ENCODE peak calls at places on chromosomes 2 and 18, in six cellular contexts. H is NCI-H2081, G is heart left ventricle, A is body of pancreas, O is HFFc6, P is hepatocyte. N is an unnamed sample.

GRCh38 chr18:45026162-45026561 is 345.5 kb downstream of the SETBP1 start:
- DNase-seq in H (no peak), G (no peak), A (peak; percentile 31), O (no peak), P (no peak), N (no peak)

GRCh38 chr2:27370816-27371620 is 602 bp downstream of the SNX17 start:
- DNase-seq in H (peak; percentile 60), G (peak; percentile 46), A (no peak), O (peak; percentile 34), P (peak; percentile 58), N (peak; percentile 48)

GRCh38 chr2:157261199-157261782 is 3.8 kb downstream of the GALNT5 start:
- DNase-seq in H (no peak), G (no peak), A (no peak), O (peak; percentile 60), P (peak; percentile 84), N (peak; percentile 65)

GRCh38 chr2:167005096-167005495 is 116.8 kb downstream of the XIRP2 start:
- DNase-seq in H (no peak), G (no peak), A (no peak), O (no peak), P (no peak), N (peak; percentile 22)

GRCh38 chr2:156481295-156481694 is 45.1 kb downstream of the GPD2 start:
- DNase-seq in H (no peak), G (no peak), A (no peak), O (no peak), P (no peak), N (no peak)

GRCh38 chr2:205716126-205716525 is 33.8 kb downstream of the NRP2 start:
- DNase-seq in H (no peak), G (no peak), A (peak; percentile 49), O (no peak), P (no peak), N (no peak)

GRCh38 chr2:71716697-71717624 is 263.6 kb downstream of the DYSF start:
- DNase-seq in H (no peak), G (peak; percentile 94), A (peak; percentile 81), O (peak; percentile 88), P (no peak), N (peak; percentile 87)

GRCh38 chr2:161946489-161947107 is 127.4 kb downstream of the DPP4 start:
- DNase-seq in H (peak; percentile 58), G (no peak), A (no peak), O (peak; percentile 9), P (peak; percentile 28), N (peak; percentile 48)

GRCh38 chr2:163185160-163185559 is 346.6 kb upstream of the KCNH7 start:
- DNase-seq in H (no peak), G (no peak), A (no peak), O (no peak), P (no peak), N (no peak)

GRCh38 chr2:49403722-49404507 is 249.6 kb upstream of the FSHR start:
- DNase-seq in H (peak; percentile 89), G (no peak), A (no peak), O (no peak), P (no peak), N (no peak)

GRCh38 chr2:186559848-186560247 is 30.0 kb upstream of the ITGAV start:
- DNase-seq in H (no peak), G (no peak), A (no peak), O (no peak), P (no peak), N (no peak)

GRCh38 chr2:229901819-229902218 is 20.0 kb downstream of the TRIP12 start:
- DNase-seq in H (no peak), G (no peak), A (no peak), O (peak; percentile 70), P (no peak), N (peak; percentile 78)

GRCh38 chr2:157172239-157172638 is 85.3 kb upstream of the GALNT5 start:
- DNase-seq in H (no peak), G (no peak), A (no peak), O (no peak), P (no peak), N (peak; percentile 64)

GRCh38 chr2:122421777-122422176 is 666.3 kb downstream of the TSN start:
- DNase-seq in H (peak; percentile 4), G (no peak), A (no peak), O (no peak), P (no peak), N (no peak)

GRCh38 chr18:8162797-8163196 is 446.4 kb upstream of the RAB12 start:
- DNase-seq in H (peak; percentile 87), G (no peak), A (no peak), O (no peak), P (peak; percentile 32), N (no peak)

GRCh38 chr2:187271825-187272224 is 176.2 kb downstream of the CALCRL start:
- DNase-seq in H (no peak), G (no peak), A (no peak), O (no peak), P (no peak), N (no peak)

N was measured in HCEC 1CT.